ENCODE peak calls at places on chromosomes 4 and X, in nine cellular contexts. H, M, S, X, W, F, E, J and N are unnamed samples.
A peak's percentile ranks its signal among the peaks of the same experiment; 100 is the strongest.

GRCh38 chr4:168421671-168422070 is 58.6 kb downstream of the DDX60L start:
- DNase-seq in F (no peak), M (no peak), J (no peak), H (no peak), W (no peak), S (no peak), E (no peak), X (no peak), N (no peak)

GRCh38 chr4:13544556-13545393 is 467 bp upstream of the NKX3-2 start:
- DNase-seq in F (peak; percentile 87), S (no peak), W (no peak), J (peak; percentile 13), X (no peak), H (no peak), E (no peak), M (peak; percentile 63), N (no peak)

GRCh38 chr4:56618734-56619133 is 62.4 kb downstream of the HOPX start:
- DNase-seq in J (no peak), E (no peak), S (no peak), X (no peak), M (no peak), H (no peak), F (peak; percentile 29), W (no peak), N (no peak)

GRCh38 chrX:19270727-19271126 is 73.0 kb upstream of the PDHA1 start:
- DNase-seq in F (no peak), X (no peak), M (no peak), H (no peak), W (no peak), S (no peak), J (no peak), E (no peak), N (no peak)

GRCh38 chrX:49064303-49064702 is 5.5 kb downstream of the CCDC120 start:
- DNase-seq in J (no peak), E (no peak), X (no peak), W (no peak), H (no peak), M (no peak), F (no peak), S (no peak), N (no peak)

GRCh38 chr4:51853027-51853682 is 10.2 kb downstream of the DCUN1D4 start:
- DNase-seq in M (no peak), X (no peak), E (no peak), H (no peak), J (no peak), W (no peak), S (no peak), F (no peak), N (no peak)

GRCh38 chr4:65223601-65224000 is 446.7 kb downstream of the EPHA5 start:
- DNase-seq in M (no peak), F (no peak), S (no peak), W (no peak), J (no peak), H (no peak), E (no peak), X (no peak), N (no peak)

GRCh38 chr4:122827258-122827887 is 742 bp downstream of the FGF2 start:
- DNase-seq in F (peak; percentile 92), M (no peak), X (peak; percentile 73), H (no peak), W (peak; percentile 65), J (peak; percentile 20), E (no peak), S (no peak), N (no peak)

GRCh38 chr4:54651050-54651449 is 6.7 kb upstream of the KIT start:
- DNase-seq in W (no peak), S (no peak), J (no peak), X (no peak), F (no peak), H (no peak), M (no peak), E (no peak), N (no peak)

GRCh38 chr4:120066182-120066524 is 495 bp downstream of the MAD2L1 start:
- DNase-seq in H (no peak), M (no peak), E (peak; percentile 13), F (peak; percentile 8), W (no peak), J (no peak), X (no peak), S (peak; percentile 25), N (no peak)

GRCh38 chr4:88008133-88008621 is 742 bp downstream of the PKD2 start:
- DNase-seq in X (peak; percentile 53), M (no peak), E (no peak), W (peak; percentile 69), J (peak; percentile 26), F (peak; percentile 81), H (no peak), S (no peak), N (peak; percentile 8)

GRCh38 chrX:2334237-2334636 is 166.5 kb downstream of the DHRSX start:
- DNase-seq in S (no peak), F (no peak), M (no peak), J (no peak), X (no peak), H (no peak), E (no peak), W (no peak), N (no peak)

GRCh38 chr4:183444149-183444952 is at the start of gene CDKN2AIP:
- DNase-seq in H (peak; percentile 95), J (peak; percentile 89), X (peak; percentile 95), S (peak; percentile 91), F (peak; percentile 96), W (peak; percentile 96), E (peak; percentile 92), M (peak; percentile 93), N (peak; percentile 93)
- H3K27ac ChIP-seq in H (peak within 1 kb of the TSS; percentile 96), J (peak within 1 kb of the TSS; percentile 93), X (peak within 1 kb of the TSS; percentile 99), S (peak within 1 kb of the TSS; percentile 97), F (peak within 1 kb of the TSS; percentile 97), W (peak within 1 kb of the TSS; percentile 93), E (peak within 1 kb of the TSS; percentile 91), M (peak within 1 kb of the TSS; percentile 96), N (peak within 1 kb of the TSS; percentile 94)

GRCh38 chr4:2924765-2925301 is 38.4 kb downstream of the NOP14 start:
- DNase-seq in S (no peak), M (no peak), E (no peak), X (peak; percentile 11), H (no peak), F (no peak), J (no peak), W (peak; percentile 17), N (no peak)
- H3K27ac ChIP-seq in S (no peak overlapping the region), M (peak overlapping the region; percentile 42), E (peak overlapping the region; percentile 17), X (no peak overlapping the region), H (peak overlapping the region; percentile 19), F (no peak overlapping the region), J (peak overlapping the region; percentile 67), W (no peak overlapping the region), N (peak overlapping the region; percentile 58)

GRCh38 chrX:123835661-123836371 is 24.0 kb upstream of the XIAP start:
- DNase-seq in M (no peak), J (no peak), F (no peak), E (no peak), H (no peak), S (no peak), W (no peak), X (no peak), N (no peak)

GRCh38 chrX:123833387-123833786 is 26.5 kb upstream of the XIAP start:
- DNase-seq in J (peak; percentile 7), X (peak; percentile 26), S (peak; percentile 43), E (peak; percentile 41), W (no peak), H (peak; percentile 47), F (peak; percentile 72), M (peak; percentile 52), N (peak; percentile 44)

GRCh38 chrX:123834116-123834515 is 25.7 kb upstream of the XIAP start:
- DNase-seq in E (no peak), X (no peak), M (no peak), F (no peak), H (no peak), S (no peak), J (no peak), W (no peak), N (no peak)

DNA sequence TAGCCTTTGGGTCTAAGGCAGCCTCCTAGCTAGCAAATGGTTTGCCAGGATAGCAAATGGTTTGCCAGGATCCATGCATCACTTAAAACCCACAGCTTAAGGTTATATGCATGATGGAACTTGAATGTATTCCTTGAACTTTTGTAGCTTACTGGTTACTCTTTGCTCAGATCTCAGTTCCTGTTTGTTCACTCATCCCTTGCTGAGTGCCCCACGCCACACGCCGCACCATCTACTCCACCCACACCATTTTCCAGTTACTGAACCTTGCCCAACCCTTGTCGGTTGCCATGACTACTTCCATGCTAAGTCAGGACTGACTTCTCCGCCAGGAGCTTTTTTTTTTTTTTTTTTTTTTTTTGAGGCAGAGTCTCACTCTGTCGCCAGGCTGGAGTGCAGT is 29.5 kb upstream of the XIAP start:
- DNase-seq in S (peak; percentile 42), W (peak; percentile 58), X (no peak), J (no peak), M (peak; percentile 54), F (no peak), H (no peak), E (no peak), N (no peak)
- H3K27ac ChIP-seq in S (peak overlapping the region; percentile 65), W (no peak overlapping the region), X (no peak overlapping the region), J (no peak overlapping the region), M (no peak overlapping the region), F (no peak overlapping the region), H (no peak overlapping the region), E (no peak overlapping the region), N (no peak overlapping the region)

DNA sequence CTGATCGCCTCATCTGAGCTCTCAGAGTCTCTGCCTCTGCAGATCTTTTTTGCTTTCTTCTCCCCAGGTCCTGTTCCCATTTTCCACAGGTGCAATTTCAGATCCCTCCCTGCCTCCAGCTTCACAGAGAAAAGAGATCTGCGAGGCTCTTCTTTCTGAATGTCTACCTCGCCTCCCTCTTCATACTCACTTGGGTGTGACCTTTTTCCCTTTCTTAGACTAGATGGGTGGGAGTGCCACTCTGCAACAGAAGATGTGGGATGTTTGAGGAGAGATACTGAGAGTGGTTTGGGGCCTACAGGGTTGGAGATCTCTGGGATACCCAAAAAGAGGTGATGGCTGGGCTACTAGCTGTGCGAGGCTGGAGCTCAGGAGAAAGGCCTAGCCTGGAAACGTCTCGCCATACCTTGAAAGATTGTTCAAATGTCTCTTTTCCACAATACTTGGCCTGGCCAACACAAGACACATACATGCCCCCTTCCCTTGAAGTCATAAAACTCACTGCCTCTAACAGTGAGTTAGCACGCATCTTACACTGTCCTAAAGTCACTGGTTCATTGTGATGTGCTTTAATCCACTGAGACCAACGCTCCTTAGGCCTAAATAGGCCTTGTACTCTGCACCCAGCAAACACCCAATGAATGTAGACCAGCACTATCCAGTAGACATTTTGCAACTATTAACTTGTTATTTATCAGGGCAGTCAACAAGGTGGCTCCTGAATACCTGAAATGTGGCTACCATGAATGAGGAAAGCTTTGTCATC is 33.6 kb downstream of the IRF2 start:
- DNase-seq in M (no peak), F (no peak), J (no peak), W (no peak), E (no peak), S (no peak), X (no peak), H (no peak), N (no peak)
- H3K27ac ChIP-seq in M (peak overlapping the region; percentile 74), F (no peak overlapping the region), J (peak overlapping the region; percentile 44), W (no peak overlapping the region), E (peak overlapping the region; percentile 11), S (peak overlapping the region; percentile 61), X (no peak overlapping the region), H (no peak overlapping the region), N (peak overlapping the region; percentile 7)